ENCODE peak calls at places on chromosomes 2 and 18, in six cellular contexts. One of them, this sample, is unnamed.
A peak's percentile ranks its signal among the peaks of the same experiment; 100 is the strongest.

GRCh38 chr2:85503611-85504433 is 35.1 kb upstream of the MAT2A start:
- DNase-seq in pons: no peak
- DNase-seq in A673: no peak
- DNase-seq in GM03348: peak; percentile 70
- DNase-seq in skeletal muscle cell: peak; percentile 68
- DNase-seq in substantia nigra: no peak
- DNase-seq in this sample: no peak

GRCh38 chr2:177572236-177572671 is 179.7 kb downstream of the AGPS start:
- DNase-seq in pons: peak; percentile 31
- DNase-seq in A673: peak; percentile 25
- DNase-seq in skeletal muscle cell: peak; percentile 16
- DNase-seq in substantia nigra: no peak
- DNase-seq in GM03348: no peak
- DNase-seq in this sample: no peak

GRCh38 chr2:124286089-124286783 is 261.1 kb downstream of the CNTNAP5 start:
- DNase-seq in A673: peak; percentile 18
- DNase-seq in skeletal muscle cell: peak; percentile 56
- DNase-seq in GM03348: no peak
- DNase-seq in pons: no peak
- DNase-seq in substantia nigra: no peak
- DNase-seq in this sample: no peak

GRCh38 chr2:53511549-53511948 is 256.1 kb upstream of the CHAC2 start:
- DNase-seq in skeletal muscle cell: no peak
- DNase-seq in GM03348: no peak
- DNase-seq in substantia nigra: no peak
- DNase-seq in A673: no peak
- DNase-seq in pons: no peak
- DNase-seq in this sample: no peak

GRCh38 chr2:64362562-64363026 is 91.4 kb upstream of the LGALSL start:
- DNase-seq in pons: no peak
- DNase-seq in A673: no peak
- DNase-seq in substantia nigra: no peak
- DNase-seq in skeletal muscle cell: no peak
- DNase-seq in GM03348: no peak
- DNase-seq in this sample: no peak

GRCh38 chr2:12177052-12177994 is 430.9 kb downstream of the LPIN1 start:
- DNase-seq in A673: no peak
- DNase-seq in GM03348: peak; percentile 69
- DNase-seq in pons: peak; percentile 53
- DNase-seq in substantia nigra: no peak
- DNase-seq in skeletal muscle cell: peak; percentile 45
- DNase-seq in this sample: peak; percentile 45

GRCh38 chr2:222451270-222451674 is 26.9 kb downstream of the SGPP2 start:
- DNase-seq in pons: no peak
- DNase-seq in A673: no peak
- DNase-seq in substantia nigra: no peak
- DNase-seq in GM03348: no peak
- DNase-seq in skeletal muscle cell: no peak
- DNase-seq in this sample: peak; percentile 77

GRCh38 chr2:130839011-130839780 is 2.5 kb downstream of the ARHGEF4 start:
- DNase-seq in pons: no peak
- DNase-seq in skeletal muscle cell: no peak
- DNase-seq in substantia nigra: no peak
- DNase-seq in GM03348: no peak
- DNase-seq in A673: no peak
- DNase-seq in this sample: no peak

GRCh38 chr2:75597949-75598348 is 37.2 kb upstream of the EVA1A start:
- DNase-seq in pons: no peak
- DNase-seq in A673: no peak
- DNase-seq in skeletal muscle cell: no peak
- DNase-seq in GM03348: no peak
- DNase-seq in substantia nigra: no peak
- DNase-seq in this sample: no peak

GRCh38 chr18:29083545-29083944 is 906.6 kb upstream of the CDH2 start:
- DNase-seq in GM03348: peak; percentile 10
- DNase-seq in substantia nigra: no peak
- DNase-seq in pons: peak; percentile 13
- DNase-seq in skeletal muscle cell: no peak
- DNase-seq in A673: peak; percentile 33
- DNase-seq in this sample: no peak

GRCh38 chr2:2182688-2183087 is 148.4 kb downstream of the MYT1L start:
- DNase-seq in GM03348: no peak
- DNase-seq in pons: no peak
- DNase-seq in substantia nigra: no peak
- DNase-seq in A673: no peak
- DNase-seq in skeletal muscle cell: no peak
- DNase-seq in this sample: no peak

GRCh38 chr2:224982226-224982625 is 60.0 kb downstream of the DOCK10 start:
- DNase-seq in pons: peak; percentile 97
- DNase-seq in substantia nigra: peak; percentile 55
- DNase-seq in A673: no peak
- DNase-seq in skeletal muscle cell: no peak
- DNase-seq in GM03348: no peak
- DNase-seq in this sample: no peak

GRCh38 chr2:65300772-65301711 is 73.4 kb downstream of the ACTR2 start:
- DNase-seq in GM03348: peak; percentile 91
- DNase-seq in substantia nigra: peak; percentile 54
- DNase-seq in pons: peak; percentile 58
- DNase-seq in skeletal muscle cell: peak; percentile 73
- DNase-seq in A673: peak; percentile 61
- DNase-seq in this sample: peak; percentile 61

GRCh38 chr18:75221397-75221796 is 10.8 kb downstream of the TSHZ1 start:
- DNase-seq in substantia nigra: no peak
- DNase-seq in pons: no peak
- DNase-seq in GM03348: no peak
- DNase-seq in A673: no peak
- DNase-seq in skeletal muscle cell: no peak
- DNase-seq in this sample: no peak

GRCh38 chr2:188770296-188770695 is 203.9 kb upstream of the COL3A1 start:
- DNase-seq in GM03348: no peak
- DNase-seq in pons: no peak
- DNase-seq in substantia nigra: no peak
- DNase-seq in A673: no peak
- DNase-seq in skeletal muscle cell: no peak
- DNase-seq in this sample: no peak

GRCh38 chr18:6107794-6108193 is 212.5 kb upstream of the TMEM200C start:
- DNase-seq in A673: no peak
- DNase-seq in pons: no peak
- DNase-seq in substantia nigra: no peak
- DNase-seq in skeletal muscle cell: no peak
- DNase-seq in GM03348: no peak
- DNase-seq in this sample: no peak

GRCh38 chr2:214019973-214020345 is 390.9 kb upstream of the VWC2L start:
- DNase-seq in pons: no peak
- DNase-seq in A673: no peak
- DNase-seq in skeletal muscle cell: no peak
- DNase-seq in substantia nigra: no peak
- DNase-seq in GM03348: no peak
- DNase-seq in this sample: no peak

GRCh38 chr2:55519908-55520885 is 679 bp downstream of the CFAP36 start:
- DNase-seq in A673: no peak
- DNase-seq in pons: peak; percentile 45
- DNase-seq in substantia nigra: peak; percentile 43
- DNase-seq in GM03348: peak; percentile 48
- DNase-seq in skeletal muscle cell: peak; percentile 1
- DNase-seq in this sample: no peak

GRCh38 chr2:192122946-192123345 is 71.8 kb downstream of the TMEFF2 start:
- DNase-seq in pons: no peak
- DNase-seq in GM03348: no peak
- DNase-seq in A673: no peak
- DNase-seq in skeletal muscle cell: no peak
- DNase-seq in substantia nigra: no peak
- DNase-seq in this sample: no peak

GRCh38 chr2:57890462-57890861 is 156.1 kb upstream of the VRK2 start:
- DNase-seq in A673: no peak
- DNase-seq in skeletal muscle cell: peak; percentile 43
- DNase-seq in substantia nigra: no peak
- DNase-seq in pons: no peak
- DNase-seq in GM03348: peak; percentile 31
- DNase-seq in this sample: no peak

GRCh38 chr2:72033636-72034035 is 114.0 kb downstream of the CYP26B1 start:
- DNase-seq in A673: no peak
- DNase-seq in substantia nigra: no peak
- DNase-seq in skeletal muscle cell: no peak
- DNase-seq in pons: no peak
- DNase-seq in GM03348: no peak
- DNase-seq in this sample: no peak

GRCh38 chr18:34283506-34283905 is 58.8 kb upstream of the NOL4 start:
- DNase-seq in substantia nigra: no peak
- DNase-seq in pons: no peak
- DNase-seq in skeletal muscle cell: no peak
- DNase-seq in A673: no peak
- DNase-seq in GM03348: no peak
- DNase-seq in this sample: no peak

GRCh38 chr2:168639501-168639900 is 162.9 kb upstream of the NOSTRIN start:
- DNase-seq in skeletal muscle cell: peak; percentile 69
- DNase-seq in A673: peak; percentile 19
- DNase-seq in pons: no peak
- DNase-seq in GM03348: no peak
- DNase-seq in substantia nigra: no peak
- DNase-seq in this sample: no peak

GRCh38 chr2:17588031-17588430 is 47.5 kb downstream of the VSNL1 start:
- DNase-seq in A673: no peak
- DNase-seq in skeletal muscle cell: no peak
- DNase-seq in substantia nigra: no peak
- DNase-seq in GM03348: no peak
- DNase-seq in pons: no peak
- DNase-seq in this sample: no peak

GRCh38 chr2:72543527-72544216 is 282.2 kb downstream of the EXOC6B start:
- DNase-seq in pons: no peak
- DNase-seq in skeletal muscle cell: no peak
- DNase-seq in GM03348: no peak
- DNase-seq in substantia nigra: no peak
- DNase-seq in A673: no peak
- DNase-seq in this sample: no peak

GRCh38 chr2:238459081-238459629 is 32.4 kb downstream of the ASB1 start:
- DNase-seq in substantia nigra: no peak
- DNase-seq in skeletal muscle cell: peak; percentile 89
- DNase-seq in pons: peak; percentile 40
- DNase-seq in A673: no peak
- DNase-seq in GM03348: peak; percentile 86
- DNase-seq in this sample: no peak

GRCh38 chr2:30147196-30147714 is 448 bp downstream of the YPEL5 start:
- DNase-seq in skeletal muscle cell: no peak
- DNase-seq in GM03348: peak; percentile 42
- DNase-seq in pons: peak; percentile 17
- DNase-seq in substantia nigra: no peak
- DNase-seq in A673: no peak
- DNase-seq in this sample: no peak

GRCh38 chr2:238846503-238847431 is 1.1 kb upstream of the TWIST2 start:
- DNase-seq in substantia nigra: no peak
- DNase-seq in skeletal muscle cell: no peak
- DNase-seq in GM03348: no peak
- DNase-seq in pons: no peak
- DNase-seq in A673: no peak
- DNase-seq in this sample: no peak

GRCh38 chr18:76232010-76232409 is 263.0 kb downstream of the ZNF516 start:
- DNase-seq in GM03348: no peak
- DNase-seq in substantia nigra: no peak
- DNase-seq in A673: no peak
- DNase-seq in pons: no peak
- DNase-seq in skeletal muscle cell: no peak
- DNase-seq in this sample: no peak

This sample was measured in GM12878.